ENCODE peak calls at places on chromosomes 3 and 15, in seven cellular contexts. Y is AG08396; P is GM23248; X is activated CD4-positive, alpha-beta T cell treated with anti-CD3 and anti-CD28 coated beads for 4 hours; R is activated T-cell treated with anti-CD3 and anti-CD28 coated beads, Interleukin-2, amount 50 U/mL, for 1 hour; Q is NCI-H1092 treated with DMSO at 0.1 percent for 48 hours; C is IMR-90. S is an unnamed sample.

GRCh38 chr3:54374214-54374855 is 252.0 kb downstream of the CACNA2D3 start:
- DNase-seq in Y (no peak), P (peak), X (no peak), R (no peak), Q (peak), C (no peak), S (no peak)

GRCh38 chr15:80072285-80072684 is 12.8 kb downstream of the ZFAND6 start:
- DNase-seq in Y (peak), P (peak), X (no peak), R (no peak), Q (peak), C (peak), S (peak)

GRCh38 chr3:12458901-12459300 is 25.4 kb upstream of the TSEN2 start:
- DNase-seq in Y (no peak), P (no peak), X (no peak), R (no peak), Q (no peak), C (no peak), S (no peak)

GRCh38 chr3:97009427-97010019 is 195.1 kb downstream of the EPHA6 start:
- DNase-seq in Y (no peak), P (no peak), X (no peak), R (no peak), Q (no peak), C (no peak), S (no peak)

GRCh38 chr3:46881819-46882376 is 4.4 kb downstream of the PTH1R start:
- DNase-seq in Y (peak), P (peak), X (peak), R (peak), Q (no peak), C (no peak), S (no peak)

GRCh38 chr3:178325330-178325729 is 210.9 kb upstream of the KCNMB2 start:
- DNase-seq in Y (peak), P (peak), X (no peak), R (no peak), Q (peak), C (peak), S (peak)

GRCh38 chr3:186644683-186645082 is 4.5 kb downstream of the FETUB start:
- DNase-seq in Y (no peak), P (no peak), X (no peak), R (no peak), Q (no peak), C (no peak), S (no peak)

GRCh38 chr3:80521081-80521480 is 753.3 kb upstream of the ROBO1 start:
- DNase-seq in Y (no peak), P (no peak), X (no peak), R (no peak), Q (no peak), C (no peak), S (no peak)

GRCh38 chr15:31455499-31455898 is 128.9 kb downstream of the KLF13 start:
- DNase-seq in Y (no peak), P (peak), X (no peak), R (no peak), Q (no peak), C (no peak), S (no peak)

GRCh38 chr15:71055461-71055860 is 59.8 kb upstream of the THSD4 start:
- DNase-seq in Y (no peak), P (peak), X (no peak), R (no peak), Q (no peak), C (peak), S (peak)

GRCh38 chr3:183513046-183513706 is 42.3 kb downstream of the KLHL6 start:
- DNase-seq in Y (no peak), P (no peak), X (peak), R (peak), Q (no peak), C (no peak), S (peak)

GRCh38 chr3:71031151-71031550 is 552.4 kb downstream of the FOXP1 start:
- DNase-seq in Y (no peak), P (no peak), X (no peak), R (no peak), Q (no peak), C (no peak), S (no peak)